ENCODE peak calls at places on chromosomes 3 and 15, in six cellular contexts. J is K562, V is A549, A is GM12878, H is HepG2, R is endothelial cell of umbilical vein. I is an unnamed sample.
A peak's percentile ranks its signal among the peaks of the same experiment; 100 is the strongest.

GRCh38 chr3:184240384-184241140 is 8.2 kb downstream of the ALG3 start:
- DNase-seq in V (no peak), A (no peak), H (no peak), R (peak; percentile 34), J (peak; percentile 41), I (peak; percentile 63)

GRCh38 chr15:33468740-33469139 is 158.0 kb downstream of the RYR3 start:
- DNase-seq in J (no peak), H (no peak), A (no peak), V (no peak), R (no peak), I (no peak)

GRCh38 chr3:143277531-143277930 is 158.0 kb downstream of the CHST2 start:
- DNase-seq in H (no peak), V (no peak), A (no peak), R (no peak), J (no peak), I (peak; percentile 22)

GRCh38 chr3:14439501-14440167 is 37.2 kb downstream of the SLC6A6 start:
- DNase-seq in H (no peak), J (peak; percentile 87), R (peak; percentile 88), V (no peak), A (no peak), I (peak; percentile 81)

GRCh38 chr3:182045721-182046120 is 334.0 kb downstream of the SOX2 start:
- DNase-seq in R (no peak), V (no peak), J (no peak), H (no peak), A (no peak), I (no peak)

GRCh38 chr15:41828747-41829270 is 917 bp downstream of the JMJD7 start:
- DNase-seq in J (no peak), H (no peak), R (peak; percentile 55), V (no peak), A (no peak), I (no peak)

GRCh38 chr3:71050521-71051258 is 532.8 kb downstream of the FOXP1 start:
- DNase-seq in H (peak; percentile 61), A (no peak), V (no peak), J (peak; percentile 53), R (peak; percentile 91), I (peak; percentile 15)

GRCh38 chr3:35772364-35773009 is 133.2 kb downstream of the ARPP21 start:
- DNase-seq in H (no peak), A (no peak), R (no peak), V (no peak), J (no peak), I (no peak)

GRCh38 chr15:60795889-60796288 is 316.9 kb upstream of the ICE2 start:
- DNase-seq in A (peak; percentile 76), H (no peak), J (no peak), R (no peak), V (no peak), I (no peak)

GRCh38 chr3:32685604-32686185 is 707 bp downstream of the CNOT10 start:
- DNase-seq in R (no peak), A (no peak), H (peak; percentile 9), J (no peak), V (peak; percentile 30), I (no peak)

GRCh38 chr3:183100376-183100775 is 1.1 kb upstream of the MCCC1 start:
- DNase-seq in J (no peak), R (no peak), V (peak; percentile 31), H (no peak), A (no peak), I (no peak)

GRCh38 chr3:16484216-16484615 is 29.3 kb downstream of the RFTN1 start:
- DNase-seq in A (no peak), H (no peak), R (peak; percentile 91), V (no peak), J (no peak), I (no peak)

GRCh38 chr15:40925863-40926658 is 3.1 kb upstream of the DLL4 start:
- DNase-seq in R (no peak), J (peak; percentile 28), A (no peak), H (no peak), V (no peak), I (peak; percentile 83)

GRCh38 chr15:47301481-47301880 is 415.8 kb upstream of the SEMA6D start:
- DNase-seq in H (no peak), V (no peak), J (no peak), R (no peak), A (no peak), I (no peak)

GRCh38 chr3:32249184-32249782 is 10.8 kb downstream of the CMTM8 start:
- DNase-seq in V (peak; percentile 58), H (no peak), J (no peak), A (no peak), R (no peak), I (peak; percentile 82)

GRCh38 chr15:80854104-80854503 is 74.9 kb downstream of the CEMIP start:
- DNase-seq in V (no peak), R (no peak), J (no peak), A (no peak), H (no peak), I (no peak)

GRCh38 chr3:38730281-38730680 is 80.8 kb upstream of the SCN5A start:
- DNase-seq in R (peak; percentile 63), J (no peak), H (no peak), V (no peak), A (no peak), I (no peak)

GRCh38 chr3:119596392-119596791 is 1.3 kb upstream of the PLA1A start:
- DNase-seq in R (no peak), V (no peak), H (no peak), A (no peak), J (no peak), I (peak; percentile 11)

GRCh38 chr3:8261018-8261417 is 240.6 kb upstream of the LMCD1 start:
- DNase-seq in V (no peak), H (no peak), J (no peak), R (no peak), A (no peak), I (no peak)

GRCh38 chr3:49173116-49173791 is 1.9 kb downstream of the KLHDC8B start:
- DNase-seq in V (no peak), A (no peak), J (peak; percentile 78), R (peak; percentile 88), H (peak; percentile 41), I (no peak)

GRCh38 chr3:181555681-181556080 is 156.0 kb upstream of the SOX2 start:
- DNase-seq in R (no peak), V (no peak), J (no peak), H (no peak), A (no peak), I (no peak)

GRCh38 chr3:39783730-39784129 is 25.7 kb upstream of the MYRIP start:
- DNase-seq in J (no peak), R (no peak), V (no peak), H (no peak), A (no peak), I (no peak)

GRCh38 chr15:89221543-89221942 is at the start of gene RLBP1:
- DNase-seq in A (no peak), J (no peak), R (no peak), H (no peak), V (no peak), I (no peak)

GRCh38 chr15:91949361-91949760 is 95.9 kb downstream of the SLCO3A1 start:
- DNase-seq in A (no peak), R (no peak), V (no peak), J (no peak), H (no peak), I (no peak)

GRCh38 chr15:91947370-91947769 is 93.9 kb downstream of the SLCO3A1 start:
- DNase-seq in J (peak; percentile 8), R (no peak), A (no peak), V (no peak), H (no peak), I (peak; percentile 89)

GRCh38 chr15:91946914-91947313 is 93.4 kb downstream of the SLCO3A1 start:
- DNase-seq in R (no peak), J (peak; percentile 4), A (no peak), V (no peak), H (no peak), I (peak; percentile 34)

GRCh38 chr15:91950054-91950453 is 96.5 kb downstream of the SLCO3A1 start:
- DNase-seq in A (no peak), R (no peak), H (no peak), J (no peak), V (no peak), I (no peak)

GRCh38 chr15:91948001-91948608 is 94.6 kb downstream of the SLCO3A1 start:
- DNase-seq in H (no peak), J (no peak), V (peak; percentile 55), A (no peak), R (no peak), I (no peak)
- TF ChIP-seq POLR2A in H (no peak), J (no peak), V (no peak), A (no peak), R (no peak), I (no peak)

DNA sequence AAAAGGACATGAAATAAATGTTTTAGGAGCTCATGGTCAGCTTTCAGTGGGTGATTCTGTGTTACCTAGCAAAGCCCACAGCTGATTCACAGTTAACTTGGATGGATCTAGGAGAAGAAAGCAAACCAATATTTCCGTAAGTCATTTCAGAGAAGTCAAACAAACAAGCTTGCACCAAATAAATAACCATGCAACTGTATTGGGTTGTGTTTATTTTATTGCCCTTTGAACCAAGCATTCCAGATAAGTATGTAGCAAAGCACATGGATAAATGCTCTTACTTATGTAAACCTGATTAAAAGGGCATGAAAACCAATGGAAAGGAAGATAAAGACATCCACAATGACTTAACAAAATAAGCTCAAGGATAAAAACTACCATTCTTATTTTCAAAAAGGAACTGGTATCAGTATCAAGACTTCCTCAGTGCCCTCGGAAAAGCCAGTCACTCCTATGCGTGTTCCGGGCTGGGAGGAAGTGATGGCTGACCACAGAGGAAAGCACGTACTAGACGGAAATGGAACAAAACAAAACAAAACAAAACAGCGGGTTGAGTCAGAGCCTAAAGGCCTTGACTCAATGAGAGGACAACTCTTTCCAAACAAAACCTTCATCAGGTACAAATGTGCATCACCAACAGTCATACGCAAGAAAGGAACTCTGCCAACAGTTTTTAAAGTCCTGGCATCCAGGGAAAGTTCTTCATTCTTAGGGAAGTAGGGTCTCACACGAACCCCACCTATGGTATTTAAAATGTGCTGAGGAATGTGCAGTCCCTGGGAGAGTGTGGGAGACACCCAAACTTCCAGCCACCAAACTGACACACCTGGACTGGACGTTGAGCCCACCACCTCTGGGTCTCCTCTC is 103.3 kb downstream of the SNRK start:
- DNase-seq in A (peak; percentile 19), J (peak; percentile 59), V (no peak), H (peak; percentile 30), R (peak; percentile 97), I (peak; percentile 66)
- TF ChIP-seq MAX in A (no peak), J (no peak), V (no peak), H (no peak), R (no peak), I (no peak)

DNA sequence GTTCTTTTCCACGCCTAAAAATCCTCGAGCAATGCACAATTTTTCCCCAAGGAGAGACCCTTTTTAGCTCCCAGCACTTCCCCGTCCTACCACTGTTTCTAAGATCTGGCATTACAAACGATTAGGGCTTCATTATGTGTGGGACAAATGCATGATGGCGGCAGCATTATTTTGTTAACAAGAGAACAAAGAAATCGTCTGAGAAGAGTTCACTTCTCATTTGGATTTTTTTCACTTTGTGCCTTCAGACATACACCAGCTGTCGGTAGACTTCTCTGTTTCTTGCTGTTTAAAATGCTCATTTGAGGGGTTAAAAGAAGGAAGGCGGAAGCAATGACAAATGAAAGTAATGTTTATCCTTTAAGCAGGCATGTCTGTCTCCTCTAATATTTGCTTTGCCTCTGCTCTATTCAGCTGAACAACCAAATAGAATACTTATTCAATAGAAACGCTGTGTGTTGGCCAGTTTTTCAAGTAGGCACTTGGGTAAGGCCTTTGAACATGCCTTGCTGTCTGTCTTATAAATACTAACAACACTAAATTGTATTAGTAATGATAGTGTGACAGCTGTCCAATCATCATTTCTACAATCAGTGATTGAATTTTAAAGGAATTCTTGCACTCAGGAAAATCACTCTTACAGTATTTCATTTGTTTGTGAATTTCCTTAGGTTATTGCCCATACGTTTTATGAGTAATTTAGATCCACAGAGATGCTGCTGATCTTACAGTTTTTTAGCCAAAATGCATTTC is 382.4 kb downstream of the IL5RA start:
- DNase-seq in H (no peak), A (no peak), J (no peak), V (no peak), R (no peak), I (no peak)
- TF ChIP-seq MYC in H (no peak), A (no peak), J (no peak), V (no peak), R (no peak), I (no peak)

GRCh38 chr3:12120374-12121140 is 38.2 kb downstream of the TIMP4 start:
- DNase-seq in V (no peak), A (no peak), R (peak; percentile 60), J (no peak), H (no peak), I (no peak)
- TF ChIP-seq POLR2A in V (no peak), A (no peak), R (no peak), J (no peak), H (no peak), I (no peak)